ENCODE peak calls at places on chromosomes 1 and 21, in ten cellular contexts. T, X, G, U, F, A, Y, V, J and N are unnamed samples.

GRCh38 chr1:59846209-59846894 is 31.6 kb downstream of the HOOK1 start:
- DNase-seq in X (no peak), U (no peak), Y (no peak), J (no peak), G (no peak), T (no peak), A (no peak), F (no peak), V (no peak), N (no peak)

GRCh38 chr21:26826801-26827200 is 18.4 kb downstream of the ADAMTS1 start:
- DNase-seq in Y (no peak), J (no peak), X (no peak), V (peak), U (no peak), A (no peak), F (no peak), T (no peak), G (no peak), N (no peak)

GRCh38 chr1:64000021-64000420 is 203.4 kb upstream of the UBE2U start:
- DNase-seq in A (no peak), U (no peak), X (peak), F (no peak), J (no peak), G (no peak), T (peak), Y (peak), V (peak), N (no peak)

GRCh38 chr1:169933999-169934725 is 40.5 kb upstream of the SCYL3 start:
- DNase-seq in G (no peak), U (no peak), X (no peak), J (no peak), T (no peak), F (no peak), Y (peak), V (peak), A (no peak), N (no peak)

GRCh38 chr1:32939655-32940371 is 24.8 kb downstream of the RNF19B start:
- DNase-seq in X (no peak), Y (peak), V (peak), G (no peak), J (no peak), T (peak), F (no peak), A (no peak), U (no peak), N (no peak)

GRCh38 chr1:204623894-204624361 is 61.6 kb downstream of the LRRN2 start:
- DNase-seq in F (peak), X (no peak), J (no peak), Y (peak), V (no peak), G (peak), U (no peak), A (no peak), T (no peak), N (peak)

GRCh38 chr1:234499119-234500039 is 20.4 kb upstream of the TARBP1 start:
- DNase-seq in U (peak), Y (peak), F (peak), T (peak), G (peak), X (peak), J (peak), V (peak), A (peak), N (peak)

GRCh38 chr1:212460376-212460775 is 27.7 kb downstream of the NENF start:
- DNase-seq in V (no peak), A (no peak), G (no peak), F (no peak), Y (no peak), X (no peak), J (no peak), T (no peak), U (no peak), N (no peak)

GRCh38 chr1:27488523-27489138 is 1.3 kb downstream of the WASF2 start:
- DNase-seq in G (no peak), F (no peak), J (no peak), T (no peak), X (no peak), Y (no peak), U (no peak), A (no peak), V (peak), N (peak)

GRCh38 chr21:34886554-34887385 is 162.3 kb downstream of the RUNX1 start:
- DNase-seq in Y (peak), T (no peak), A (no peak), F (peak), X (no peak), J (peak), U (peak), G (peak), V (peak), N (no peak)

GRCh38 chr1:27001570-27002360 is 8.3 kb downstream of the TRNP1 start:
- DNase-seq in F (no peak), U (no peak), X (no peak), Y (peak), G (peak), V (peak), T (no peak), J (no peak), A (no peak), N (no peak)

GRCh38 chr1:48205547-48205946 is 17.0 kb upstream of the SLC5A9 start:
- DNase-seq in A (no peak), G (no peak), F (no peak), Y (no peak), X (no peak), V (no peak), T (no peak), J (no peak), U (no peak), N (no peak)

GRCh38 chr1:60564856-60565445 is 491.4 kb upstream of the C1orf87 start:
- DNase-seq in U (no peak), F (no peak), X (no peak), V (no peak), T (no peak), A (no peak), Y (no peak), J (no peak), G (no peak), N (no peak)

GRCh38 chr1:153202006-153202405 is 1.2 kb upstream of the LELP1 start:
- DNase-seq in F (no peak), J (no peak), U (no peak), T (no peak), X (no peak), A (no peak), G (no peak), V (no peak), Y (no peak), N (no peak)

GRCh38 chr1:87226341-87226760 is 102.3 kb upstream of the LMO4 start:
- DNase-seq in J (no peak), U (no peak), Y (peak), A (no peak), F (no peak), T (peak), G (peak), X (peak), V (peak), N (no peak)

GRCh38 chr1:16013220-16013907 is 4.5 kb downstream of the HSPB7 start:
- DNase-seq in Y (peak), G (no peak), V (peak), A (no peak), T (peak), J (no peak), U (peak), X (peak), F (no peak), N (no peak)

GRCh38 chr1:88519156-88519555 is 164.9 kb upstream of the PKN2 start:
- DNase-seq in T (no peak), G (no peak), U (no peak), A (no peak), F (no peak), V (peak), J (no peak), Y (peak), X (no peak), N (no peak)

GRCh38 chr1:1422465-1423244 is 1.6 kb upstream of the ANKRD65 start:
- DNase-seq in V (peak), T (no peak), F (no peak), G (peak), Y (peak), A (no peak), X (no peak), U (no peak), J (no peak), N (no peak)

GRCh38 chr1:245180496-245180895 is 25.7 kb downstream of the KIF26B start:
- DNase-seq in A (no peak), U (no peak), G (no peak), Y (peak), F (no peak), T (no peak), X (no peak), J (no peak), V (peak), N (no peak)

GRCh38 chr21:14889080-14889805 is 175.6 kb downstream of the NRIP1 start:
- DNase-seq in Y (peak), U (no peak), X (no peak), A (no peak), F (no peak), J (no peak), G (no peak), V (peak), T (peak), N (no peak)

GRCh38 chr1:183089025-183089639 is 65.9 kb downstream of the LAMC1 start:
- DNase-seq in J (no peak), A (no peak), X (no peak), V (no peak), T (no peak), Y (no peak), G (no peak), F (no peak), U (no peak), N (no peak)

GRCh38 chr1:180291004-180291403 is 60.9 kb downstream of the LHX4 start:
- DNase-seq in V (peak), Y (no peak), J (no peak), U (no peak), A (no peak), T (peak), G (no peak), X (no peak), F (no peak), N (no peak)

GRCh38 chr1:192904438-192904895 is 95.6 kb downstream of the RGS2 start:
- DNase-seq in A (no peak), X (peak), U (no peak), V (peak), Y (peak), G (no peak), J (no peak), F (no peak), T (peak), N (no peak)